ENCODE peak calls at places on chromosomes 1 and 21, in nine cellular contexts. Y, J, N, F, A, D, V, L and G are unnamed samples.

GRCh38 chr1:220874201-220874655 is 5.0 kb upstream of the HLX start:
- DNase-seq in Y (peak; percentile 65), F (peak; percentile 76), L (no peak), A (no peak), V (no peak), D (peak; percentile 38), N (peak; percentile 5), J (no peak), G (no peak)

GRCh38 chr21:39527664-39528381 is 76.1 kb downstream of the SH3BGR start:
- DNase-seq in V (no peak), Y (no peak), D (no peak), F (no peak), A (no peak), L (no peak), N (no peak), J (no peak), G (no peak)

GRCh38 chr1:241408170-241408569 is 51.2 kb upstream of the RGS7 start:
- DNase-seq in V (no peak), Y (peak; percentile 30), L (no peak), D (no peak), F (peak; percentile 27), A (no peak), J (no peak), N (no peak), G (no peak)

GRCh38 chr1:241934181-241934815 is 23.3 kb upstream of the BECN2 start:
- DNase-seq in F (peak; percentile 1), L (no peak), V (no peak), D (peak; percentile 53), Y (no peak), A (no peak), J (no peak), N (no peak), G (peak; percentile 25)

GRCh38 chr1:151058682-151059341 is 610 bp downstream of the CDC42SE1 start:
- DNase-seq in A (no peak), N (no peak), F (peak; percentile 28), L (no peak), J (no peak), D (no peak), V (peak; percentile 53), Y (no peak), G (no peak)

GRCh38 chr1:110538082-110538481 is 19.1 kb upstream of the KCNA10 start:
- DNase-seq in V (no peak), A (no peak), L (no peak), J (no peak), D (no peak), Y (no peak), F (no peak), N (no peak), G (no peak)

GRCh38 chr21:25809013-25809412 is 74.2 kb downstream of the GABPA start:
- DNase-seq in F (no peak), Y (no peak), L (no peak), N (peak; percentile 5), V (no peak), A (no peak), J (no peak), D (no peak), G (no peak)

GRCh38 chr1:147717706-147718097 is 42.7 kb downstream of the GJA5 start:
- DNase-seq in V (no peak), A (no peak), J (no peak), F (no peak), D (no peak), L (no peak), Y (no peak), N (no peak), G (no peak)

GRCh38 chr21:34367320-34367935 is 3.6 kb downstream of the KCNE2 start:
- DNase-seq in L (peak; percentile 55), Y (peak; percentile 66), A (no peak), N (peak; percentile 91), J (peak; percentile 16), V (peak; percentile 47), F (peak; percentile 80), D (no peak), G (peak; percentile 73)

GRCh38 chr1:1943834-1944570 is 24.9 kb upstream of the TMEM52 start:
- DNase-seq in L (no peak), D (peak; percentile 5), N (no peak), F (peak; percentile 31), J (peak; percentile 39), V (peak; percentile 75), Y (peak; percentile 51), A (peak; percentile 24), G (no peak)

GRCh38 chr1:114780344-114781226 is at the start of gene SIKE1:
- DNase-seq in J (peak; percentile 92), A (peak; percentile 92), N (peak; percentile 85), F (peak; percentile 93), Y (peak; percentile 82), V (peak; percentile 94), L (peak; percentile 85), D (peak; percentile 92), G (peak; percentile 77)

GRCh38 chr1:18989956-18990355 is 33.5 kb upstream of the IFFO2 start:
- DNase-seq in V (no peak), J (no peak), Y (no peak), N (no peak), D (no peak), F (no peak), L (no peak), A (no peak), G (no peak)

GRCh38 chr1:53339736-53340385 is 12.0 kb upstream of the LRP8 start:
- DNase-seq in Y (no peak), F (no peak), D (no peak), J (no peak), V (peak; percentile 21), L (no peak), N (no peak), A (no peak), G (no peak)

GRCh38 chr1:55481634-55482033 is 266.5 kb upstream of the USP24 start:
- DNase-seq in L (no peak), Y (no peak), V (no peak), N (no peak), A (no peak), F (no peak), J (no peak), D (no peak), G (no peak)

GRCh38 chr1:234897754-234898454 is 230.7 kb downstream of the TOMM20 start:
- DNase-seq in F (no peak), J (no peak), L (no peak), V (no peak), Y (no peak), N (no peak), A (no peak), D (no peak), G (no peak)

GRCh38 chr1:194280463-194280862 is 1094.0 kb upstream of the B3GALT2 start:
- DNase-seq in Y (no peak), N (no peak), F (no peak), L (no peak), A (no peak), V (no peak), D (no peak), J (no peak), G (no peak)

GRCh38 chr1:232271991-232272589 is 357.8 kb downstream of the SIPA1L2 start:
- DNase-seq in L (peak; percentile 15), Y (no peak), N (no peak), D (no peak), V (no peak), J (no peak), F (peak; percentile 35), A (no peak), G (no peak)

GRCh38 chr1:184002071-184002470 is 35.5 kb downstream of the COLGALT2 start:
- DNase-seq in J (no peak), F (peak; percentile 91), N (peak; percentile 5), D (peak; percentile 79), A (no peak), L (peak; percentile 68), Y (peak; percentile 54), V (no peak), G (no peak)

GRCh38 chr1:64473367-64473766 is 3.4 kb downstream of the CACHD1 start:
- DNase-seq in D (no peak), F (no peak), J (no peak), L (no peak), A (no peak), V (no peak), Y (no peak), N (no peak), G (no peak)

GRCh38 chr21:39604951-39605350 is 7.8 kb upstream of the B3GALT5 start:
- DNase-seq in F (no peak), Y (no peak), A (no peak), N (no peak), J (no peak), V (no peak), L (no peak), D (no peak), G (no peak)

GRCh38 chr1:84809023-84809422 is 84.0 kb downstream of the LPAR3 start:
- DNase-seq in A (no peak), V (no peak), N (no peak), L (no peak), D (no peak), F (no peak), J (no peak), Y (no peak), G (no peak)

GRCh38 chr1:164638506-164639202 is 79.7 kb downstream of the PBX1 start:
- DNase-seq in J (no peak), D (no peak), L (no peak), A (no peak), F (no peak), N (no peak), Y (no peak), V (no peak), G (no peak)

GRCh38 chr1:242524571-242525359 is at the start of gene PLD5:
- DNase-seq in J (no peak), D (no peak), A (no peak), N (no peak), V (no peak), L (no peak), Y (no peak), F (no peak), G (no peak)

GRCh38 chr1:86018311-86018923 is 138.2 kb downstream of the COL24A1 start:
- DNase-seq in N (no peak), F (peak; percentile 39), D (peak; percentile 23), L (no peak), Y (peak; percentile 4), J (no peak), V (no peak), A (no peak), G (peak; percentile 5)

GRCh38 chr1:198638894-198639319 is at the start of gene PTPRC:
- DNase-seq in Y (no peak), J (no peak), A (no peak), V (no peak), F (no peak), L (no peak), D (no peak), N (no peak), G (no peak)

GRCh38 chr1:160161965-160162705 is 10.7 kb downstream of the ATP1A4 start:
- DNase-seq in A (no peak), D (no peak), J (no peak), V (no peak), L (no peak), F (peak; percentile 40), Y (no peak), N (no peak), G (no peak)

GRCh38 chr1:147500309-147500839 is 40.9 kb upstream of the BCL9 start:
- DNase-seq in F (no peak), L (no peak), Y (no peak), N (no peak), A (no peak), D (no peak), J (no peak), V (no peak), G (no peak)

GRCh38 chr1:27521336-27522147 is 31.6 kb upstream of the WASF2 start:
- DNase-seq in F (no peak), D (no peak), V (peak; percentile 82), J (peak; percentile 24), Y (no peak), A (peak; percentile 29), L (no peak), N (no peak), G (no peak)

GRCh38 chr1:101592861-101593260 is 356.0 kb downstream of the S1PR1 start:
- DNase-seq in D (no peak), A (no peak), L (no peak), N (no peak), F (peak; percentile 8), Y (no peak), J (no peak), V (no peak), G (no peak)

GRCh38 chr1:224540535-224540934 is 75.6 kb upstream of the CNIH3 start:
- DNase-seq in V (no peak), Y (no peak), J (no peak), L (no peak), D (no peak), A (no peak), N (no peak), F (no peak), G (no peak)

GRCh38 chr1:171127481-171127880 is 36.8 kb downstream of the FMO3 start:
- DNase-seq in V (no peak), J (no peak), L (peak; percentile 77), A (no peak), N (no peak), Y (no peak), D (no peak), F (peak; percentile 96), G (peak; percentile 76)